ENCODE peak calls at places on chromosomes 7 and 10, in eight cellular contexts. G, Y, C, B, P, L, O and I are unnamed samples.

GRCh38 chr7:142939226-142939910 is at the start of gene LLCFC1:
- DNase-seq in G (peak; percentile 30), Y (no peak), C (no peak), B (no peak), P (no peak), L (no peak), O (no peak), I (no peak)

GRCh38 chr7:98836811-98837631 is 32.8 kb downstream of the TMEM130 start:
- DNase-seq in G (peak; percentile 60), Y (no peak), C (no peak), B (peak; percentile 34), P (no peak), L (peak; percentile 14), O (peak; percentile 4), I (peak; percentile 29)

GRCh38 chr7:83701744-83702143 is 52.8 kb upstream of the SEMA3E start:
- DNase-seq in G (no peak), Y (no peak), C (no peak), B (no peak), P (no peak), L (no peak), O (no peak), I (no peak)

GRCh38 chr7:28785002-28785995 is 172.8 kb downstream of the TRIL start:
- DNase-seq in G (no peak), Y (no peak), C (no peak), B (no peak), P (no peak), L (no peak), O (no peak), I (no peak)

GRCh38 chr7:117830422-117830954 is 42.8 kb downstream of the CTTNBP2 start:
- DNase-seq in G (no peak), Y (no peak), C (no peak), B (no peak), P (no peak), L (no peak), O (no peak), I (no peak)

GRCh38 chr10:97075961-97076525 is 109.7 kb downstream of the SLIT1 start:
- DNase-seq in G (no peak), Y (no peak), C (no peak), B (no peak), P (no peak), L (no peak), O (no peak), I (no peak)

GRCh38 chr7:107291434-107291833 is 122.6 kb downstream of the HBP1 start:
- DNase-seq in G (no peak), Y (no peak), C (no peak), B (no peak), P (no peak), L (no peak), O (no peak), I (no peak)

GRCh38 chr10:61855771-61856170 is 45.7 kb upstream of the ARID5B start:
- DNase-seq in G (no peak), Y (no peak), C (no peak), B (no peak), P (no peak), L (no peak), O (no peak), I (no peak)

GRCh38 chr7:22597845-22598244 is 97.9 kb upstream of the STEAP1B start:
- DNase-seq in G (no peak), Y (no peak), C (peak; percentile 81), B (no peak), P (no peak), L (peak; percentile 92), O (no peak), I (peak; percentile 51)

GRCh38 chr10:42754155-42755027 is 28.2 kb upstream of the BMS1 start:
- DNase-seq in G (no peak), Y (no peak), C (peak; percentile 23), B (no peak), P (no peak), L (no peak), O (peak; percentile 14), I (no peak)

GRCh38 chr10:30639946-30640786 is 10.6 kb upstream of the LYZL2 start:
- DNase-seq in G (peak; percentile 43), Y (peak; percentile 42), C (peak; percentile 42), B (no peak), P (no peak), L (peak; percentile 45), O (no peak), I (peak; percentile 79)

GRCh38 chr7:106653488-106653887 is 7.5 kb downstream of the CCDC71L start:
- DNase-seq in G (no peak), Y (no peak), C (no peak), B (no peak), P (no peak), L (no peak), O (no peak), I (no peak)

GRCh38 chr10:132233501-132234075 is 46.8 kb downstream of the DPYSL4 start:
- DNase-seq in G (no peak), Y (no peak), C (no peak), B (no peak), P (no peak), L (no peak), O (no peak), I (no peak)

GRCh38 chr7:122485841-122486240 is 181.3 kb upstream of the FEZF1 start:
- DNase-seq in G (no peak), Y (no peak), C (no peak), B (no peak), P (no peak), L (peak; percentile 13), O (no peak), I (no peak)

GRCh38 chr10:70816220-70816894 is 609 bp downstream of the SGPL1 start:
- DNase-seq in G (peak; percentile 91), Y (peak; percentile 75), C (peak; percentile 83), B (peak; percentile 73), P (peak; percentile 52), L (peak; percentile 83), O (peak; percentile 32), I (peak; percentile 84)

GRCh38 chr10:71981024-71981867 is 17.1 kb downstream of the CHST3 start:
- DNase-seq in G (no peak), Y (no peak), C (no peak), B (no peak), P (peak; percentile 88), L (no peak), O (no peak), I (no peak)

GRCh38 chr10:43093423-43094090 is 16.7 kb downstream of the RET start:
- DNase-seq in G (peak; percentile 34), Y (no peak), C (no peak), B (no peak), P (no peak), L (no peak), O (no peak), I (no peak)

GRCh38 chr10:74189999-74190421 is 39.0 kb downstream of the ADK start:
- DNase-seq in G (peak; percentile 79), Y (peak; percentile 72), C (peak; percentile 87), B (peak; percentile 16), P (no peak), L (peak; percentile 80), O (no peak), I (no peak)

GRCh38 chr7:16563281-16564022 is 36.8 kb downstream of the LRRC72 start:
- DNase-seq in G (peak; percentile 13), Y (no peak), C (no peak), B (no peak), P (no peak), L (no peak), O (no peak), I (no peak)

GRCh38 chr10:4354382-4354812 is 471.6 kb upstream of the AKR1E2 start:
- DNase-seq in G (peak; percentile 77), Y (no peak), C (no peak), B (no peak), P (no peak), L (peak; percentile 19), O (no peak), I (peak; percentile 15)

GRCh38 chr7:10934292-10934691 is 39.4 kb upstream of the PHF14 start:
- DNase-seq in G (no peak), Y (peak; percentile 29), C (no peak), B (no peak), P (no peak), L (no peak), O (no peak), I (no peak)

GRCh38 chr10:77849039-77849664 is 77.4 kb downstream of the DLG5 start:
- DNase-seq in G (no peak), Y (no peak), C (no peak), B (peak; percentile 34), P (no peak), L (no peak), O (no peak), I (no peak)

GRCh38 chr7:75638607-75639070 is 100.1 kb downstream of the HIP1 start:
- DNase-seq in G (peak; percentile 60), Y (peak; percentile 6), C (no peak), B (no peak), P (no peak), L (no peak), O (no peak), I (peak; percentile 30)

GRCh38 chr7:32536585-32536984 is 41.3 kb downstream of the AVL9 start:
- DNase-seq in G (peak; percentile 98), Y (peak; percentile 7), C (peak; percentile 48), B (no peak), P (no peak), L (peak; percentile 49), O (no peak), I (peak; percentile 12)

GRCh38 chr7:27804139-27804538 is 64.2 kb downstream of the TAX1BP1 start:
- DNase-seq in G (no peak), Y (no peak), C (no peak), B (no peak), P (no peak), L (no peak), O (no peak), I (no peak)

GRCh38 chr10:110756886-110757285 is 112.8 kb downstream of the RBM20 start:
- DNase-seq in G (no peak), Y (no peak), C (no peak), B (no peak), P (no peak), L (no peak), O (no peak), I (no peak)

GRCh38 chr10:107417446-107417845 is 252.9 kb upstream of the SORCS1 start:
- DNase-seq in G (no peak), Y (no peak), C (peak; percentile 4), B (no peak), P (no peak), L (no peak), O (no peak), I (no peak)

GRCh38 chr7:109844362-109844761 is 1246.6 kb upstream of the LRRN3 start:
- DNase-seq in G (peak; percentile 64), Y (no peak), C (no peak), B (no peak), P (no peak), L (peak; percentile 9), O (no peak), I (peak; percentile 32)

GRCh38 chr10:127354992-127355391 is 158.6 kb upstream of the INSYN2A start:
- DNase-seq in G (no peak), Y (no peak), C (no peak), B (no peak), P (no peak), L (no peak), O (no peak), I (peak; percentile 21)

GRCh38 chr10:5549462-5550249 is 24.9 kb downstream of the CALML3 start:
- DNase-seq in G (no peak), Y (no peak), C (no peak), B (no peak), P (no peak), L (no peak), O (no peak), I (no peak)

GRCh38 chr10:88830643-88831277 is 20.9 kb downstream of the ANKRD22 start:
- DNase-seq in G (no peak), Y (no peak), C (no peak), B (no peak), P (no peak), L (no peak), O (no peak), I (no peak)

GRCh38 chr7:151157645-151158329 is 9.7 kb downstream of the GBX1 start:
- DNase-seq in G (no peak), Y (no peak), C (no peak), B (no peak), P (no peak), L (peak; percentile 12), O (no peak), I (peak; percentile 28)

GRCh38 chr7:156175003-156175402 is 362.7 kb upstream of the SHH start:
- DNase-seq in G (no peak), Y (no peak), C (no peak), B (no peak), P (no peak), L (no peak), O (no peak), I (no peak)

GRCh38 chr10:9605231-9605630 is 1412.4 kb upstream of the CELF2 start:
- DNase-seq in G (no peak), Y (no peak), C (peak; percentile 27), B (no peak), P (no peak), L (no peak), O (no peak), I (no peak)